ENCODE peak calls at places on chromosomes 13 and 19, in four cellular contexts. One of them, this sample, is unnamed.

GRCh38 chr19:35119091-35119490 is 3.5 kb downstream of the FXYD3 start:
- DNase-seq in sigmoid colon: no peak
- DNase-seq in H1: no peak
- DNase-seq in ovary: no peak
- DNase-seq in this sample: no peak

GRCh38 chr19:55447421-55448174 is 4.5 kb upstream of the SHISA7 start:
- DNase-seq in sigmoid colon: no peak
- DNase-seq in H1: no peak
- DNase-seq in ovary: no peak
- DNase-seq in this sample: no peak

GRCh38 chr13:95535243-95535642 is 17.3 kb upstream of the CLDN10 start:
- DNase-seq in sigmoid colon: no peak
- DNase-seq in H1: no peak
- DNase-seq in ovary: no peak
- DNase-seq in this sample: no peak

GRCh38 chr19:10729406-10729805 is 11.5 kb downstream of the DNM2 start:
- DNase-seq in sigmoid colon: no peak
- DNase-seq in ovary: no peak
- DNase-seq in H1: no peak
- DNase-seq in this sample: no peak

GRCh38 chr19:17966115-17966455 is 822 bp upstream of the KCNN1 start:
- DNase-seq in ovary: no peak
- DNase-seq in sigmoid colon: no peak
- DNase-seq in H1: no peak
- DNase-seq in this sample: no peak

GRCh38 chr13:36673838-36674326 is at the start of gene SERTM1:
- DNase-seq in ovary: peak; percentile 44
- DNase-seq in H1: peak; percentile 27
- DNase-seq in sigmoid colon: no peak
- DNase-seq in this sample: no peak

GRCh38 chr13:19864018-19864338 is 529 bp upstream of the ZMYM5 start:
- DNase-seq in H1: no peak
- DNase-seq in sigmoid colon: peak; percentile 83
- DNase-seq in ovary: peak; percentile 88
- DNase-seq in this sample: peak; percentile 89

GRCh38 chr13:44698076-44698475 is 121.9 kb upstream of the TSC22D1 start:
- DNase-seq in ovary: no peak
- DNase-seq in sigmoid colon: no peak
- DNase-seq in H1: no peak
- DNase-seq in this sample: no peak

GRCh38 chr19:51473009-51473707 is 5.2 kb upstream of the CEACAM18 start:
- DNase-seq in H1: peak; percentile 17
- DNase-seq in sigmoid colon: peak; percentile 79
- DNase-seq in ovary: peak; percentile 73
- DNase-seq in this sample: peak; percentile 87

GRCh38 chr19:3047307-3048189 is 14.7 kb downstream of the TLE5 start:
- DNase-seq in sigmoid colon: peak; percentile 97
- DNase-seq in H1: no peak
- DNase-seq in ovary: peak; percentile 84
- DNase-seq in this sample: peak; percentile 96

GRCh38 chr19:11345122-11345752 is 831 bp downstream of the TMEM205 start:
- DNase-seq in H1: no peak
- DNase-seq in sigmoid colon: no peak
- DNase-seq in ovary: no peak
- DNase-seq in this sample: no peak

GRCh38 chr13:48500652-48501197 is 32.2 kb downstream of the RCBTB2 start:
- DNase-seq in H1: no peak
- DNase-seq in ovary: no peak
- DNase-seq in sigmoid colon: no peak
- DNase-seq in this sample: no peak

GRCh38 chr19:3335431-3336350 is 30.7 kb upstream of the NFIC start:
- DNase-seq in ovary: peak; percentile 68
- DNase-seq in H1: no peak
- DNase-seq in sigmoid colon: peak; percentile 93
- DNase-seq in this sample: peak; percentile 80

GRCh38 chr13:31797154-31797775 is 57.9 kb downstream of the RXFP2 start:
- DNase-seq in ovary: no peak
- DNase-seq in sigmoid colon: no peak
- DNase-seq in H1: no peak
- DNase-seq in this sample: no peak

GRCh38 chr19:10112037-10112751 is 701 bp downstream of the P2RY11 start:
- DNase-seq in H1: no peak
- DNase-seq in ovary: no peak
- DNase-seq in sigmoid colon: no peak
- DNase-seq in this sample: no peak

GRCh38 chr13:35139591-35139990 is 197.5 kb downstream of the NBEA start:
- DNase-seq in sigmoid colon: no peak
- DNase-seq in H1: no peak
- DNase-seq in ovary: no peak
- DNase-seq in this sample: no peak

GRCh38 chr13:24159362-24159761 is 1.2 kb upstream of the SPATA13 start:
- DNase-seq in H1: no peak
- DNase-seq in ovary: no peak
- DNase-seq in sigmoid colon: no peak
- DNase-seq in this sample: no peak

GRCh38 chr13:73220966-73221720 is 162.3 kb downstream of the KLF5 start:
- DNase-seq in H1: no peak
- DNase-seq in sigmoid colon: no peak
- DNase-seq in ovary: no peak
- DNase-seq in this sample: no peak

GRCh38 chr19:2732157-2732725 is 7.6 kb downstream of the SLC39A3 start:
- DNase-seq in H1: no peak
- DNase-seq in ovary: no peak
- DNase-seq in sigmoid colon: no peak
- DNase-seq in this sample: no peak

GRCh38 chr19:32388393-32388724 is 17.2 kb upstream of the DPY19L3 start:
- DNase-seq in H1: no peak
- DNase-seq in ovary: no peak
- DNase-seq in sigmoid colon: no peak
- DNase-seq in this sample: no peak

GRCh38 chr13:28409648-28410047 is 85.3 kb downstream of the FLT1 start:
- DNase-seq in sigmoid colon: no peak
- DNase-seq in ovary: no peak
- DNase-seq in H1: no peak
- DNase-seq in this sample: no peak

GRCh38 chr19:41323430-41324125 is 13.6 kb downstream of the CCDC97 start:
- DNase-seq in sigmoid colon: peak; percentile 90
- DNase-seq in H1: no peak
- DNase-seq in ovary: peak; percentile 90
- DNase-seq in this sample: peak; percentile 89

GRCh38 chr19:35754365-35755139 is 2.3 kb downstream of the HSPB6 start:
- DNase-seq in H1: no peak
- DNase-seq in ovary: peak; percentile 58
- DNase-seq in sigmoid colon: peak; percentile 70
- DNase-seq in this sample: peak; percentile 63

GRCh38 chr19:5677156-5677555 is 3.2 kb downstream of the MICOS13 start:
- DNase-seq in H1: no peak
- DNase-seq in ovary: no peak
- DNase-seq in sigmoid colon: no peak
- DNase-seq in this sample: no peak

GRCh38 chr19:41597600-41598041 is 21.7 kb downstream of the CEACAM21 start:
- DNase-seq in H1: no peak
- DNase-seq in ovary: peak; percentile 33
- DNase-seq in sigmoid colon: no peak
- DNase-seq in this sample: no peak

DNA sequence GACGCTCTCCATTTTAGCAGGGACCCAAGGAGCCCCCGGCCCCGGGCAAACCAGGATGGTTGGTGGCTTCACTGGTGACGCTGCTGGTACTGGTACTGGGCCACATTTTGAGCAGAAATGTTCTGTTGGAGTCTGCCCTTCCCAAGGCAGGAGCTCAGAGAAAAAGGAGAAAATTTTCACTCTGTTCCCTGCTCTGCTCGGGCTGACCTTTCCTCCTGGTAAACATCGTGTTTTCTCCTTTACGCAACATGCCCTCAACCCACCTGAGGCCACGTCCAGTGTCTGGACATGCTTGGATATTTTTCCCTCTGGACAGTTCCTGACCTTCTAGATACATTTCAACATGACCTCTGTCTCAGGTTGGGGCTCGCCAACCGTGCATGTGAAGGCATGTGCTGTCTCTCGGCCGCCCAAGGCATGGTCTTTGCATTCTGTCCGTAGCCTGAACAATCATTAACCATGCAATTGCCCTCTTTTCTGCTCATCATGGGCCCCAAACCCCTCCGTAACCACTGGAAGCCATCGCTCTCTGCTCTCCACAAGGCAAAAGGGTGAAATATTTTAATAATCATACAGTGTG is 115.2 kb upstream of the PEG3 start:
- DNase-seq in ovary: no peak
- DNase-seq in sigmoid colon: no peak
- DNase-seq in H1: no peak
- DNase-seq in this sample: no peak
- TF ChIP-seq EP300 in ovary: no peak
- TF ChIP-seq EP300 in sigmoid colon: no peak
- TF ChIP-seq EP300 in H1: no peak
- TF ChIP-seq EP300 in this sample: no peak

DNA sequence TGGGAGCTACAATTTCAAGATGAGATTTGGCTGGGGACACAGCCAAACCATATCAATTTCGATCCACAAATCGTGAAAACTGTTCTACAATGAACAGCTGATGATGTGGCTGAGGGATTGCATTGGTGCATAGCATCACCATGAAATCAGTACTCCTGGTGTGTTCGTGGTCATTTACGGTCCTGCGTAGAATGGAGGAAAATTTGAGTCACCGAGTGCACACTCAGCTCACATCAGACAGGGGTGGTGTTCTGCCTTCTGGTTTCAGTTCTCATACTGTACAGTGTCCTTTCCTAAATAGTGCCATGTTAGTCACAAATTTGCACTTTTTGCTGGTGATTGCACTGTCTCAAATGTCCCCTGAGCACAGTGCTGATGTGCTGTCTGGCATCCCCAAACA is 39.2 kb downstream of the MYH14 start:
- DNase-seq in sigmoid colon: no peak
- DNase-seq in H1: no peak
- DNase-seq in ovary: no peak
- DNase-seq in this sample: no peak
- TF ChIP-seq EP300 in sigmoid colon: no peak
- TF ChIP-seq EP300 in H1: no peak
- TF ChIP-seq EP300 in ovary: no peak
- TF ChIP-seq EP300 in this sample: no peak

GRCh38 chr13:114063545-114064515 is 68.6 kb downstream of the RASA3 start:
- DNase-seq in ovary: peak; percentile 65
- DNase-seq in sigmoid colon: peak; percentile 90
- DNase-seq in H1: no peak
- DNase-seq in this sample: peak; percentile 82

GRCh38 chr13:114065926-114066774 is 66.3 kb downstream of the RASA3 start:
- DNase-seq in sigmoid colon: peak; percentile 82
- DNase-seq in ovary: peak; percentile 49
- DNase-seq in H1: no peak
- DNase-seq in this sample: peak; percentile 71

GRCh38 chr13:114064516-114065140 is 67.8 kb downstream of the RASA3 start:
- DNase-seq in ovary: peak; percentile 68
- DNase-seq in sigmoid colon: peak; percentile 79
- DNase-seq in H1: no peak
- DNase-seq in this sample: peak; percentile 70

GRCh38 chr13:114066956-114067355 is 65.5 kb downstream of the RASA3 start:
- DNase-seq in H1: no peak
- DNase-seq in sigmoid colon: no peak
- DNase-seq in ovary: no peak
- DNase-seq in this sample: no peak

DNA sequence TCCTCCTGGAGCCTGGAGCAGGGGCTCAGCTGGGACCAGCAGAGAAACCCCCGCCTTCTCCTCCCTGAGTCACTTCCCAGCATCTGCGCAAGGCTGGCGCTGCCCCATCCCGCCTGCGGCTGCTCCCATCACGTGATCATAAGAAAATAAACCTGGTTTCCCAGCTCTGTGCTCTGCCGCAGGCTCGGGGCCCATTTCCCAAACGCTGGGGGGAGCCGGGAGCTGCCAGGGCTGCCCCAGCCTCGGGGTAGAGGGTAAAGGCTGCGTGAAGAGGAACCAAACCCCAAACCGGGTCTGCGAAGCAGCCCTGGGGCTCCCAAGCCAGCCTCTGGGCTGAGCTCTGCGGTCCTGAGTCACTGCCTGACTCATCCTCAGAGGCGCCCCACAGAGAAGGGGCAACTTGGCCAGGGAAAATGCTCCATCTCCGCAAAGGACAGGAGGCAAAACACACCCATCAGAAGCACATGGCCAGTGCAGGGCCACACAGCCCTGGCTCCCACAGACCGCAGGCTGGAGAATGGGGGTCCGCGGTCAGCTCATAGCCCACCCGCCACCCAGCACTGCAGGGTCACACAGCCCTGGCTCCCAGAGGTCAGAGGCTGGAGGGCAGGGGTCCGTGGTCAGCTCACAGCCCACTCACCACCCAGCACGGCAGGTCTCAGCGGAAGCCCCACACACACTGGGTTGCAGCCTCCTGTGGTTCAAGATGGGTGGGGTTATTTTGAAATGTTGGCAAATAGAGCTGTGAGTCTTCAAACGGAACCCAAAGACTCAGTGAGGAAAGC is 67.1 kb downstream of the RASA3 start:
- DNase-seq in sigmoid colon: peak; percentile 96
- DNase-seq in ovary: peak; percentile 88
- DNase-seq in H1: peak; percentile 43
- DNase-seq in this sample: peak; percentile 91
- TF ChIP-seq EP300 in sigmoid colon: no peak
- TF ChIP-seq EP300 in ovary: peak; percentile 94
- TF ChIP-seq EP300 in H1: no peak
- TF ChIP-seq EP300 in this sample: no peak

GRCh38 chr19:47470447-47471195 is 1.1 kb downstream of the SLC8A2 start:
- DNase-seq in sigmoid colon: no peak
- DNase-seq in H1: no peak
- DNase-seq in ovary: no peak
- DNase-seq in this sample: no peak
- TF ChIP-seq EP300 in sigmoid colon: no peak
- TF ChIP-seq EP300 in H1: no peak
- TF ChIP-seq EP300 in ovary: no peak
- TF ChIP-seq EP300 in this sample: no peak

GRCh38 chr19:58400638-58400915 is 5.1 kb downstream of the RNF225 start:
- DNase-seq in H1: no peak
- DNase-seq in sigmoid colon: no peak
- DNase-seq in ovary: no peak
- DNase-seq in this sample: no peak

GRCh38 chr19:58398545-58398944 is 3.1 kb downstream of the RNF225 start:
- DNase-seq in sigmoid colon: peak; percentile 46
- DNase-seq in ovary: no peak
- DNase-seq in H1: no peak
- DNase-seq in this sample: no peak

GRCh38 chr19:58399903-58400637 is 4.6 kb downstream of the RNF225 start:
- DNase-seq in sigmoid colon: peak; percentile 59
- DNase-seq in H1: no peak
- DNase-seq in ovary: no peak
- DNase-seq in this sample: no peak

GRCh38 chr19:58401825-58402433 is 6.5 kb downstream of the RNF225 start:
- DNase-seq in sigmoid colon: peak; percentile 50
- DNase-seq in H1: no peak
- DNase-seq in ovary: peak; percentile 46
- DNase-seq in this sample: no peak

GRCh38 chr19:58400916-58401824 is 5.7 kb downstream of the RNF225 start:
- DNase-seq in ovary: peak; percentile 100
- DNase-seq in sigmoid colon: peak; percentile 100
- DNase-seq in H1: peak; percentile 97
- DNase-seq in this sample: peak; percentile 100
- TF ChIP-seq EP300 in ovary: no peak
- TF ChIP-seq EP300 in sigmoid colon: no peak
- TF ChIP-seq EP300 in H1: no peak
- TF ChIP-seq EP300 in this sample: no peak

GRCh38 chr19:58326914-58327726 is at the start of gene ZSCAN22:
- DNase-seq in sigmoid colon: peak; percentile 98
- DNase-seq in H1: peak; percentile 72
- DNase-seq in ovary: peak; percentile 94
- DNase-seq in this sample: peak; percentile 97
- TF ChIP-seq EP300 in sigmoid colon: no peak
- TF ChIP-seq EP300 in H1: no peak
- TF ChIP-seq EP300 in ovary: no peak
- TF ChIP-seq EP300 in this sample: no peak

This sample was measured in suprapubic skin.